ENCODE peak calls at places on chromosomes 3 and 15, in seven cellular contexts. D is AG09309; F is stimulated activated CD4-positive, alpha-beta T cell treated with anti-CD3 and anti-CD28 coated beads, Interleukin-1b, Interleukin-23, amount 100 ng/mL, for 48 hours; W is activated T-helper 9 cell treated with anti-CD3 and anti-CD28 coated beads, Interleukin-2, amount 50 U/mL, for 16 hours; J is activated CD4-positive, alpha-beta T cell treated with anti-CD3 and anti-CD28 coated beads for 24 hours; E is stimulated activated naive CD8-positive, alpha-beta T cell treated with anti-CD3 and anti-CD28 coated beads, Interleukin-15, Interleukin-2, amounts not matched to agents 100 U/mL and 50 U/mL, for 24 hours; B is upper lobe of left lung. R is an unnamed sample.

GRCh38 chr3:46860381-46861292 is 2.6 kb downstream of the MYL3 start:
- DNase-seq in D (no peak), F (peak), W (no peak), J (no peak), E (peak), B (peak), R (no peak)

GRCh38 chr15:96047255-96047931 is 283.1 kb upstream of the NR2F2 start:
- DNase-seq in D (peak), F (no peak), W (no peak), J (no peak), E (no peak), B (no peak), R (no peak)

GRCh38 chr3:12947504-12948369 is 106.4 kb upstream of the RPL32 start:
- DNase-seq in D (no peak), F (no peak), W (no peak), J (no peak), E (no peak), B (no peak), R (no peak)

GRCh38 chr15:64187396-64188191 is 24.8 kb upstream of the PPIB start:
- DNase-seq in D (no peak), F (no peak), W (no peak), J (no peak), E (no peak), B (no peak), R (no peak)

GRCh38 chr3:50233176-50233575 is 2.8 kb upstream of the GNAI2 start:
- DNase-seq in D (no peak), F (no peak), W (no peak), J (no peak), E (no peak), B (no peak), R (no peak)

GRCh38 chr3:127097516-127097915 is 95.4 kb upstream of the PRR23E start:
- DNase-seq in D (no peak), F (no peak), W (no peak), J (no peak), E (no peak), B (no peak), R (no peak)

GRCh38 chr15:31272558-31273257 is 53.9 kb upstream of the KLF13 start:
- DNase-seq in D (no peak), F (no peak), W (no peak), J (no peak), E (no peak), B (no peak), R (no peak)

GRCh38 chr3:143360244-143360643 is 240.7 kb downstream of the CHST2 start:
- DNase-seq in D (no peak), F (no peak), W (no peak), J (no peak), E (no peak), B (no peak), R (no peak)

GRCh38 chr15:92079647-92080255 is 226.2 kb downstream of the SLCO3A1 start:
- DNase-seq in D (no peak), F (no peak), W (no peak), J (no peak), E (no peak), B (no peak), R (no peak)

GRCh38 chr3:42188365-42188764 is 77.6 kb downstream of the CCK start:
- DNase-seq in D (no peak), F (no peak), W (no peak), J (no peak), E (no peak), B (no peak), R (no peak)

GRCh38 chr3:149314807-149315578 is 18.4 kb downstream of the TM4SF18 start:
- DNase-seq in D (peak), F (no peak), W (no peak), J (no peak), E (no peak), B (no peak), R (no peak)

GRCh38 chr3:44074181-44074580 is 167.5 kb upstream of the TOPAZ1 start:
- DNase-seq in D (no peak), F (no peak), W (no peak), J (no peak), E (no peak), B (no peak), R (no peak)

GRCh38 chr3:166390303-166390702 is 553.1 kb upstream of the BCHE start:
- DNase-seq in D (no peak), F (no peak), W (no peak), J (no peak), E (no peak), B (no peak), R (no peak)

GRCh38 chr3:172152294-172152649 is 112.9 kb downstream of the FNDC3B start:
- DNase-seq in D (no peak), F (no peak), W (no peak), J (no peak), E (no peak), B (no peak), R (no peak)

GRCh38 chr15:74463634-74464033 is 2.7 kb upstream of the UBL7 start:
- DNase-seq in D (no peak), F (no peak), W (no peak), J (no peak), E (no peak), B (no peak), R (no peak)

GRCh38 chr3:114668099-114668498 is 374.3 kb downstream of the TIGIT start:
- DNase-seq in D (no peak), F (no peak), W (no peak), J (no peak), E (no peak), B (no peak), R (no peak)

GRCh38 chr3:148955544-148956346 is 35.6 kb upstream of the GYG1 start:
- DNase-seq in D (peak), F (no peak), W (no peak), J (no peak), E (peak), B (no peak), R (no peak)

GRCh38 chr3:191628561-191628960 is 167.6 kb downstream of the PYDC2 start:
- DNase-seq in D (no peak), F (no peak), W (no peak), J (no peak), E (no peak), B (no peak), R (no peak)

GRCh38 chr3:127452321-127452821 is 138.2 kb downstream of the TPRA1 start:
- DNase-seq in D (no peak), F (no peak), W (no peak), J (no peak), E (no peak), B (peak), R (no peak)

GRCh38 chr3:10804183-10804648 is 11.8 kb upstream of the SLC6A11 start:
- DNase-seq in D (no peak), F (no peak), W (no peak), J (no peak), E (no peak), B (no peak), R (no peak)

GRCh38 chr3:185558395-185558794 is 6.0 kb upstream of the LIPH start:
- DNase-seq in D (no peak), F (no peak), W (no peak), J (no peak), E (no peak), B (no peak), R (no peak)

GRCh38 chr3:194554488-194555098 is 67.8 kb upstream of the ATP13A3 start:
- DNase-seq in D (no peak), F (no peak), W (no peak), J (no peak), E (no peak), B (no peak), R (no peak)

GRCh38 chr15:60554494-60554893 is 75.6 kb upstream of the ICE2 start:
- DNase-seq in D (no peak), F (no peak), W (no peak), J (no peak), E (no peak), B (no peak), R (no peak)

GRCh38 chr15:31489801-31490646 is 163.4 kb downstream of the KLF13 start:
- DNase-seq in D (no peak), F (peak), W (no peak), J (no peak), E (no peak), B (no peak), R (no peak)

R was measured in T-helper 17 cell.